ENCODE peak calls at places on chromosomes 6 and 20, in four cellular contexts. K is cardiac muscle cell, H is mucosa of descending colon, F is tibial artery. M is an unnamed sample. For H3K36me3, the result is how much of the 10 kb centered on the place peaks cover.

GRCh38 chr6:72616406-72617015 is 5.4 kb upstream of the KCNQ5 start:
- DNase-seq in H (no peak), F (no peak), K (peak), M (no peak)

GRCh38 chr6:167485186-167485978 is 160.5 kb downstream of the TTLL2 start:
- DNase-seq in H (no peak), F (no peak), K (peak), M (peak)

GRCh38 chr20:44948513-44948912 is 11.7 kb downstream of the TOMM34 start:
- DNase-seq in K (no peak), H (no peak), F (no peak), M (no peak)

GRCh38 chr6:87945966-87946365 is 101.7 kb upstream of the SPACA1 start:
- DNase-seq in F (peak), K (no peak), H (no peak), M (no peak)

GRCh38 chr20:53792946-53793536 is 199.4 kb upstream of the ZNF217 start:
- DNase-seq in F (no peak), H (no peak), K (no peak), M (peak)

GRCh38 chr6:30097902-30098606 is 14.8 kb downstream of the TRIM31 start:
- DNase-seq in K (no peak), F (no peak), H (no peak), M (no peak)

GRCh38 chr20:3710703-3711417 is 1.5 kb downstream of the SIGLEC1 start:
- DNase-seq in H (no peak), F (no peak), K (peak), M (peak)

GRCh38 chr20:32709528-32710121 is 33.6 kb downstream of the COMMD7 start:
- DNase-seq in F (no peak), H (no peak), K (peak), M (peak)

GRCh38 chr6:156840136-156840535 is 63.0 kb downstream of the ARID1B start:
- DNase-seq in H (no peak), K (no peak), F (no peak), M (peak)

GRCh38 chr20:36573798-36574277 is 441 bp downstream of the TGIF2 start:
- DNase-seq in K (no peak), F (no peak), H (no peak), M (peak)

GRCh38 chr20:54209216-54209813 is 1.4 kb downstream of the PFDN4 start:
- DNase-seq in F (no peak), H (no peak), K (no peak), M (no peak)

GRCh38 chr6:167840160-167840525 is 13.4 kb downstream of the AFDN start:
- DNase-seq in K (no peak), F (no peak), H (no peak), M (no peak)

GRCh38 chr6:82955841-82956240 is 109.8 kb downstream of the UBE3D start:
- DNase-seq in H (no peak), F (no peak), K (no peak), M (no peak)

GRCh38 chr6:137043710-137044365 is 927 bp downstream of the IL20RA start:
- DNase-seq in F (no peak), K (peak), H (no peak), M (peak)

GRCh38 chr20:24504331-24505285 is 35.2 kb downstream of the SYNDIG1 start:
- DNase-seq in K (no peak), H (no peak), F (no peak), M (no peak)

GRCh38 chr20:6920991-6921613 is 153.6 kb downstream of the BMP2 start:
- DNase-seq in H (no peak), F (no peak), K (no peak), M (no peak)

GRCh38 chr6:151434369-151434768 is 17.6 kb downstream of the RMND1 start:
- DNase-seq in F (peak), K (no peak), H (no peak), M (no peak)

GRCh38 chr6:111774346-111774703 is 98.9 kb downstream of the FYN start:
- DNase-seq in H (no peak), K (no peak), F (no peak), M (no peak)

GRCh38 chr6:146901940-146902816 is 302.0 kb upstream of the STXBP5 start:
- DNase-seq in H (no peak), F (no peak), K (no peak), M (no peak)

GRCh38 chr20:33719277-33719988 is 677 bp downstream of the PXMP4 start:
- DNase-seq in K (no peak), F (no peak), H (no peak), M (no peak)

GRCh38 chr6:113620372-113620771 is 236.8 kb upstream of the MARCKS start:
- DNase-seq in F (no peak), K (no peak), H (no peak), M (no peak)

GRCh38 chr6:149328083-149328482 is 10.6 kb downstream of the TAB2 start:
- DNase-seq in H (no peak), F (no peak), K (no peak), M (no peak)

GRCh38 chr6:89037156-89037900 is 43.2 kb upstream of the PNRC1 start:
- DNase-seq in K (no peak), H (no peak), F (no peak), M (no peak)

GRCh38 chr20:63891061-63892002 is 3.6 kb upstream of the DNAJC5 start:
- DNase-seq in H (no peak), F (no peak), K (no peak), M (peak)
- H3K36me3 ChIP-seq in H (under half), F (half or more), K (under half), M (under half)

GRCh38 chr6:158717341-158718328 is 67.8 kb downstream of the SYTL3 start:
- DNase-seq in F (peak), H (no peak), K (no peak), M (no peak)
- H3K4me3 ChIP-seq in F (no peak), H (no peak), K (no peak), M (no peak)

GRCh38 chr6:41670703-41671360 is 32.6 kb downstream of the MDFI start:
- DNase-seq in H (no peak), K (no peak), F (no peak), M (no peak)

GRCh38 chr6:41672016-41672415 is 33.7 kb downstream of the MDFI start:
- DNase-seq in F (no peak), K (no peak), H (no peak), M (no peak)

GRCh38 chr6:41673704-41674000 is 35.4 kb downstream of the MDFI start:
- DNase-seq in K (no peak), H (no peak), F (no peak), M (no peak)

GRCh38 chr6:41672816-41673703 is 34.8 kb downstream of the MDFI start:
- DNase-seq in F (no peak), K (no peak), H (no peak), M (no peak)

GRCh38 chr6:41671376-41671775 is 33.1 kb downstream of the MDFI start:
- DNase-seq in F (no peak), K (no peak), H (no peak), M (no peak)
- TF ChIP-seq CTCF in F (no peak), K (no peak), H (no peak), M (no peak)

DNA sequence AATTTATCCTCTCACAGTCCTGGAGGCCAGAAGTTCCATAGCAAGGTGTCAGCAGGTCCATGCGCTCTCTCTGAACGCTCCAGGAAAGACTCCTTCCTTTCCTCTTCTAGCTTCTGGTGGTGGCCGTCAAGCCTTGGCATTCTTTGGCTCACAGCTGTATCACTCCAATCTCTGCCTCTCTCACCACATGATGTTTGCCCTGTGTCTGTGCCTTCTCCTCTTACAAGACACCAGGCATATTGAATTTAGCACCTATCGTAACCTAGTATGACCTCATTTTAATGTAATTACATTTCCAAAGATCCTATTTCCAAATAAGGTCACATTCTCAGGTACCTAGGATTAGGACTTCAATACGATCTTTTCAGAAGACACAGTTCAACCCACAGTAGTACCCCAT is 428.5 kb downstream of the CD83 start:
- DNase-seq in K (no peak), H (no peak), F (no peak), M (no peak)
- H3K36me3 ChIP-seq in K (under half), H (under half), F (under half), M (under half)